ENCODE peak calls at places on chromosome 1, in eight cellular contexts. One of them, this sample, is unnamed.

GRCh38 chr1:27938488-27938887 is 3.7 kb downstream of the SMPDL3B start:
- DNase-seq in kidney epithelial cell: no peak
- DNase-seq in stimulated activated naive CD8-positive, alpha-beta T cell treated with anti-CD3 and anti-CD28 coated beads, Interleukin-15, Interleukin-2, amounts not matched to agents 100 U/mL and 50 U/mL, for 24 hours: no peak
- DNase-seq in left ventricle myocardium inferior: no peak
- DNase-seq in stomach: no peak
- DNase-seq in stimulated activated CD4-positive, alpha-beta T cell treated with anti-CD3 and anti-CD28 coated beads, Interleukin-1b, Interleukin-23, amount 100 ng/mL, for 4 hours: no peak
- DNase-seq in cardiac muscle cell: no peak
- DNase-seq in foreskin fibroblast: no peak
- DNase-seq in this sample: no peak

GRCh38 chr1:14300991-14301703 is 297.3 kb upstream of the KAZN start:
- DNase-seq in foreskin fibroblast: no peak
- DNase-seq in left ventricle myocardium inferior: peak
- DNase-seq in stomach: peak
- DNase-seq in stimulated activated naive CD8-positive, alpha-beta T cell treated with anti-CD3 and anti-CD28 coated beads, Interleukin-15, Interleukin-2, amounts not matched to agents 100 U/mL and 50 U/mL, for 24 hours: no peak
- DNase-seq in kidney epithelial cell: no peak
- DNase-seq in stimulated activated CD4-positive, alpha-beta T cell treated with anti-CD3 and anti-CD28 coated beads, Interleukin-1b, Interleukin-23, amount 100 ng/mL, for 4 hours: no peak
- DNase-seq in cardiac muscle cell: peak
- DNase-seq in this sample: no peak

GRCh38 chr1:161185732-161186311 is 8.5 kb upstream of the B4GALT3 start:
- DNase-seq in kidney epithelial cell: no peak
- DNase-seq in left ventricle myocardium inferior: no peak
- DNase-seq in cardiac muscle cell: no peak
- DNase-seq in stomach: no peak
- DNase-seq in stimulated activated naive CD8-positive, alpha-beta T cell treated with anti-CD3 and anti-CD28 coated beads, Interleukin-15, Interleukin-2, amounts not matched to agents 100 U/mL and 50 U/mL, for 24 hours: no peak
- DNase-seq in stimulated activated CD4-positive, alpha-beta T cell treated with anti-CD3 and anti-CD28 coated beads, Interleukin-1b, Interleukin-23, amount 100 ng/mL, for 4 hours: no peak
- DNase-seq in foreskin fibroblast: no peak
- DNase-seq in this sample: no peak

GRCh38 chr1:159960721-159961381 is 6.8 kb upstream of the SLAMF9 start:
- DNase-seq in foreskin fibroblast: peak
- DNase-seq in left ventricle myocardium inferior: peak
- DNase-seq in stimulated activated CD4-positive, alpha-beta T cell treated with anti-CD3 and anti-CD28 coated beads, Interleukin-1b, Interleukin-23, amount 100 ng/mL, for 4 hours: no peak
- DNase-seq in kidney epithelial cell: no peak
- DNase-seq in cardiac muscle cell: peak
- DNase-seq in stomach: peak
- DNase-seq in stimulated activated naive CD8-positive, alpha-beta T cell treated with anti-CD3 and anti-CD28 coated beads, Interleukin-15, Interleukin-2, amounts not matched to agents 100 U/mL and 50 U/mL, for 24 hours: no peak
- DNase-seq in this sample: no peak

GRCh38 chr1:177429234-177429633 is 258.5 kb downstream of the BRINP2 start:
- DNase-seq in stomach: no peak
- DNase-seq in foreskin fibroblast: no peak
- DNase-seq in stimulated activated naive CD8-positive, alpha-beta T cell treated with anti-CD3 and anti-CD28 coated beads, Interleukin-15, Interleukin-2, amounts not matched to agents 100 U/mL and 50 U/mL, for 24 hours: no peak
- DNase-seq in kidney epithelial cell: no peak
- DNase-seq in stimulated activated CD4-positive, alpha-beta T cell treated with anti-CD3 and anti-CD28 coated beads, Interleukin-1b, Interleukin-23, amount 100 ng/mL, for 4 hours: no peak
- DNase-seq in left ventricle myocardium inferior: no peak
- DNase-seq in cardiac muscle cell: no peak
- DNase-seq in this sample: no peak

GRCh38 chr1:246923482-246923881 is 8.3 kb downstream of the AHCTF1 start:
- DNase-seq in kidney epithelial cell: no peak
- DNase-seq in foreskin fibroblast: no peak
- DNase-seq in stimulated activated naive CD8-positive, alpha-beta T cell treated with anti-CD3 and anti-CD28 coated beads, Interleukin-15, Interleukin-2, amounts not matched to agents 100 U/mL and 50 U/mL, for 24 hours: no peak
- DNase-seq in stomach: no peak
- DNase-seq in left ventricle myocardium inferior: no peak
- DNase-seq in cardiac muscle cell: no peak
- DNase-seq in stimulated activated CD4-positive, alpha-beta T cell treated with anti-CD3 and anti-CD28 coated beads, Interleukin-1b, Interleukin-23, amount 100 ng/mL, for 4 hours: no peak
- DNase-seq in this sample: no peak

GRCh38 chr1:167824163-167824794 is 89.7 kb downstream of the ADCY10 start:
- DNase-seq in cardiac muscle cell: peak
- DNase-seq in stimulated activated CD4-positive, alpha-beta T cell treated with anti-CD3 and anti-CD28 coated beads, Interleukin-1b, Interleukin-23, amount 100 ng/mL, for 4 hours: no peak
- DNase-seq in stimulated activated naive CD8-positive, alpha-beta T cell treated with anti-CD3 and anti-CD28 coated beads, Interleukin-15, Interleukin-2, amounts not matched to agents 100 U/mL and 50 U/mL, for 24 hours: no peak
- DNase-seq in left ventricle myocardium inferior: no peak
- DNase-seq in kidney epithelial cell: no peak
- DNase-seq in foreskin fibroblast: no peak
- DNase-seq in stomach: no peak
- DNase-seq in this sample: peak

GRCh38 chr1:183306317-183307042 is 111.7 kb downstream of the NMNAT2 start:
- DNase-seq in kidney epithelial cell: no peak
- DNase-seq in left ventricle myocardium inferior: peak
- DNase-seq in stimulated activated naive CD8-positive, alpha-beta T cell treated with anti-CD3 and anti-CD28 coated beads, Interleukin-15, Interleukin-2, amounts not matched to agents 100 U/mL and 50 U/mL, for 24 hours: no peak
- DNase-seq in stimulated activated CD4-positive, alpha-beta T cell treated with anti-CD3 and anti-CD28 coated beads, Interleukin-1b, Interleukin-23, amount 100 ng/mL, for 4 hours: no peak
- DNase-seq in cardiac muscle cell: no peak
- DNase-seq in foreskin fibroblast: no peak
- DNase-seq in stomach: no peak
- DNase-seq in this sample: no peak